ENCODE peak calls at places on chromosome 9, in eight cellular contexts. J is CD4-positive, alpha-beta T cell; M is activated CD4-positive, alpha-beta T cell treated with anti-CD3 and anti-CD28 coated beads, Interleukin-2, amount 10 ng/mL, durations not matched to agents 7 days and 5 days; T is renal cortical epithelial cell; K is left cardiac atrium; D is caudate nucleus; N is kidney glomerular epithelial cell; S is stimulated activated naive CD4-positive, alpha-beta T cell treated with Interleukin-2 at 50 U/mL for 16 hours. X is an unnamed sample.
A peak's percentile ranks its signal among the peaks of the same experiment; 100 is the strongest.

GRCh38 chr9:95177617-95178016 is 139.9 kb downstream of the FANCC start:
- DNase-seq in M (no peak), K (no peak), D (no peak), S (no peak), J (no peak), N (no peak), T (no peak), X (no peak)

GRCh38 chr9:108544866-108545265 is 310.9 kb downstream of the ACTL7B start:
- DNase-seq in D (no peak), M (no peak), J (no peak), K (no peak), T (no peak), N (no peak), S (no peak), X (no peak)

GRCh38 chr9:97510797-97511761 is 9.6 kb downstream of the TMOD1 start:
- DNase-seq in N (peak; percentile 91), K (no peak), J (no peak), D (no peak), T (peak; percentile 88), M (no peak), S (peak; percentile 8), X (peak; percentile 96)

GRCh38 chr9:134419684-134420076 is 93.4 kb downstream of the RXRA start:
- DNase-seq in N (no peak), D (no peak), M (no peak), T (no peak), K (no peak), S (no peak), J (no peak), X (no peak)

GRCh38 chr9:5587024-5587423 is 41.9 kb upstream of the RIC1 start:
- DNase-seq in N (no peak), T (no peak), M (peak; percentile 17), K (no peak), D (no peak), S (peak; percentile 54), J (no peak), X (no peak)

GRCh38 chr9:120892748-120893584 is 16.0 kb upstream of the PHF19 start:
- DNase-seq in J (peak; percentile 55), M (peak; percentile 77), N (peak; percentile 56), T (peak; percentile 82), D (no peak), S (peak; percentile 48), K (no peak), X (no peak)

GRCh38 chr9:136328622-136329041 is 1.3 kb downstream of the GPSM1 start:
- DNase-seq in T (no peak), K (peak; percentile 68), D (no peak), S (no peak), M (no peak), N (no peak), J (no peak), X (no peak)

GRCh38 chr9:79221084-79221483 is 350.7 kb upstream of the TLE4 start:
- DNase-seq in S (no peak), N (peak; percentile 44), M (no peak), D (no peak), J (no peak), T (peak; percentile 95), K (no peak), X (peak; percentile 37)

GRCh38 chr9:4097991-4098390 is 201.9 kb downstream of the GLIS3 start:
- DNase-seq in D (no peak), T (no peak), S (no peak), M (no peak), K (no peak), N (no peak), J (no peak), X (no peak)

GRCh38 chr9:92618633-92619225 is 51.2 kb downstream of the IPPK start:
- DNase-seq in K (no peak), S (no peak), J (no peak), T (no peak), D (no peak), M (no peak), N (no peak), X (no peak)

GRCh38 chr9:121646992-121647391 is 4.4 kb upstream of the DAB2IP start:
- DNase-seq in K (no peak), N (no peak), D (no peak), T (no peak), S (no peak), M (no peak), J (no peak), X (no peak)

GRCh38 chr9:16068476-16068875 is 515.6 kb downstream of the CCDC171 start:
- DNase-seq in M (no peak), D (no peak), T (no peak), N (no peak), K (no peak), J (no peak), S (no peak), X (no peak)

GRCh38 chr9:99176527-99177013 is 45.2 kb downstream of the ALG2 start:
- DNase-seq in T (peak; percentile 69), D (no peak), K (no peak), N (peak; percentile 38), J (no peak), S (no peak), M (no peak), X (no peak)

GRCh38 chr9:131776473-131776872 is 36.6 kb upstream of the RAPGEF1 start:
- DNase-seq in N (peak; percentile 1), J (no peak), K (no peak), M (peak; percentile 53), D (no peak), S (no peak), T (peak; percentile 15), X (peak; percentile 38)

GRCh38 chr9:137027369-137028012 is 546 bp downstream of the ABCA2 start:
- DNase-seq in T (no peak), K (no peak), M (no peak), S (no peak), J (no peak), D (no peak), N (no peak), X (no peak)

GRCh38 chr9:96867282-96867814 is 13.0 kb upstream of the ZNF782 start:
- DNase-seq in M (no peak), D (no peak), T (no peak), K (no peak), N (no peak), J (no peak), S (no peak), X (no peak)

GRCh38 chr9:99614341-99614740 is 207.3 kb upstream of the NR4A3 start:
- DNase-seq in M (no peak), D (no peak), K (no peak), J (no peak), N (no peak), S (no peak), T (no peak), X (no peak)

GRCh38 chr9:77175152-77175551 is 2.2 kb upstream of the VPS13A start:
- DNase-seq in S (no peak), K (no peak), M (no peak), J (no peak), N (no peak), T (no peak), D (no peak), X (no peak)

GRCh38 chr9:71916834-71917534 is 5.5 kb downstream of the C9orf85 start:
- DNase-seq in D (no peak), J (no peak), T (no peak), K (no peak), S (peak; percentile 0), M (no peak), N (no peak), X (no peak)